ENCODE peak calls at places on chromosomes 16 and 17, in ten cellular contexts. Z is right lobe of liver; I is CD8-positive, alpha-beta memory T cell; X is cardiac muscle cell; Y is ovary; C is endothelial cell of umbilical vein; G is CD8-positive, alpha-beta T cell; N is left ventricle myocardium inferior; D is fibroblast of lung; A is ascending aorta. V is an unnamed sample. For H3K4me1, the result is how much of the 10 kb centered on the place peaks cover.

GRCh38 chr16:8963010-8963824 is 489 bp downstream of the USP7 start:
- DNase-seq in Z (no peak), I (peak), X (peak), Y (peak), C (no peak), G (no peak), N (no peak), D (no peak), A (no peak), V (no peak)

GRCh38 chr17:37490638-37491614 is 1.2 kb downstream of the DUSP14 start:
- DNase-seq in Z (no peak), I (no peak), X (peak), Y (peak), C (peak), G (no peak), N (peak), D (peak), A (peak), V (peak)

GRCh38 chr16:49592507-49593422 is 219.2 kb downstream of the C16orf78 start:
- DNase-seq in Z (peak), I (peak), X (peak), Y (no peak), C (peak), G (peak), N (no peak), D (peak), A (peak), V (peak)

GRCh38 chr16:68116256-68116853 is 31.2 kb downstream of the NFATC3 start:
- DNase-seq in Z (no peak), I (no peak), X (no peak), Y (no peak), C (peak), G (no peak), N (no peak), D (peak), A (no peak), V (no peak)

GRCh38 chr17:35243459-35244204 is 760 bp downstream of the SLFN5 start:
- DNase-seq in Z (no peak), I (peak), X (peak), Y (peak), C (peak), G (peak), N (peak), D (peak), A (peak), V (peak)

GRCh38 chr17:49545811-49546545 is 29.7 kb upstream of the NXPH3 start:
- DNase-seq in Z (no peak), I (no peak), X (no peak), Y (no peak), C (no peak), G (no peak), N (no peak), D (no peak), A (no peak), V (no peak)

GRCh38 chr16:8717892-8718400 is 43.5 kb downstream of the ABAT start:
- DNase-seq in Z (no peak), I (no peak), X (no peak), Y (no peak), C (no peak), G (no peak), N (no peak), D (no peak), A (no peak), V (no peak)

GRCh38 chr16:89360760-89361435 is 129.5 kb downstream of the ANKRD11 start:
- DNase-seq in Z (no peak), I (peak), X (no peak), Y (peak), C (peak), G (peak), N (no peak), D (no peak), A (no peak), V (no peak)

GRCh38 chr17:53135969-53136368 is 686.8 kb upstream of the KIF2B start:
- DNase-seq in Z (no peak), I (no peak), X (no peak), Y (no peak), C (no peak), G (no peak), N (no peak), D (no peak), A (no peak), V (no peak)

GRCh38 chr17:60230358-60230757 is 80.6 kb downstream of the CA4 start:
- DNase-seq in Z (no peak), I (no peak), X (no peak), Y (no peak), C (no peak), G (no peak), N (no peak), D (no peak), A (no peak), V (no peak)

GRCh38 chr17:81393684-81394376 is 1.4 kb upstream of the BAHCC1 start:
- DNase-seq in Z (peak), I (no peak), X (peak), Y (peak), C (peak), G (peak), N (peak), D (peak), A (peak), V (peak)

DNA sequence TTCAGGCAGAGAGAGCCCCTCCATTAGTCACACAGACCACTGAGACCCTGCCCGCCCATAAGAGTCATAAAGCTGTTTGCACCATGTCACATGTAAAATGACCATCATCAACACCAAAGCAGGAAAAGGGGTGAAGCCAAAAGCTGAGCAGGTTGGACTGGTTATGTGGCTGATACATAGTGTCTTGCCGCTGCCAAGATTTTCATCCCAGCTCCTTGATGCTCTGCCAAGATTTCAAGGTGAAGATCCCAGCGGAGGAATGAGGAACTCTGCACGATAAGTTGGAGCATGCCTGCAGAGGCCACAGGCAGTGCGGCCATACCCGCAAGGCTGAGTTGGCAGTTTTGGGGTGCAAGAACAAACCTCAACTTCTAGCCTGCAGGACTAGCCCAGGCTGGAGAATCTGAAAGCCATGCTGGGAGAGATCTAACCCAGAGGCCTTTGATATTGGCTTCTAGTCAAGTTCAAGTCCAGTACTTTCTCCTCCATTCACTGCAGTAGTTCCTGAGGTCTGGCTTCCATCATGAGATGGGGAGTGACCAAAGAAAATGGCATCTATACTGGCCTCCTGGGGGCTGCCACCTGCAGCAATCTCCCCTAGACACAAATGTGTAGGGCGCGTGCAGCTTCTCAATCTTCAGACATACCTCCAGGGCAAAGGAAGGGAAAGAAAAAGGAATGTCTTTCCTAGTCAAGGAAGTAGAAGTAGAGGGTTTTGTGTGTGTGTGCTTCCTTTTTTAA is 79.7 kb upstream of the NOL11 start:
- DNase-seq in Z (no peak), I (no peak), X (no peak), Y (peak), C (no peak), G (no peak), N (no peak), D (no peak), A (no peak), V (no peak)
- H3K27ac ChIP-seq in Z (no peak), I (no peak), X (no peak), Y (peak), C (no peak), G (no peak), N (peak), D (no peak), A (no peak), V (no peak)

GRCh38 chr17:62164712-62165377 is 99.8 kb upstream of the MED13 start:
- DNase-seq in Z (no peak), I (no peak), X (no peak), Y (no peak), C (no peak), G (no peak), N (no peak), D (peak), A (no peak), V (no peak)
- H3K4me1 ChIP-seq in Z (under half), I (under half), X (under half), Y (under half), C (under half), G (under half), N (under half), D (under half), A (under half), V (under half)

GRCh38 chr17:63703029-63703428 is 3.1 kb upstream of the LIMD2 start:
- DNase-seq in Z (peak), I (no peak), X (no peak), Y (no peak), C (no peak), G (no peak), N (no peak), D (no peak), A (peak), V (no peak)

GRCh38 chr17:63702616-63703015 is 2.7 kb upstream of the LIMD2 start:
- DNase-seq in Z (peak), I (no peak), X (no peak), Y (no peak), C (no peak), G (no peak), N (no peak), D (no peak), A (peak), V (no peak)

GRCh38 chr17:63700528-63701441 is 860 bp upstream of the LIMD2 start:
- DNase-seq in Z (no peak), I (peak), X (peak), Y (peak), C (peak), G (peak), N (peak), D (peak), A (peak), V (peak)

GRCh38 chr17:63701477-63702222 is 1.7 kb upstream of the LIMD2 start:
- DNase-seq in Z (no peak), I (peak), X (no peak), Y (no peak), C (no peak), G (peak), N (peak), D (no peak), A (peak), V (no peak)

DNA sequence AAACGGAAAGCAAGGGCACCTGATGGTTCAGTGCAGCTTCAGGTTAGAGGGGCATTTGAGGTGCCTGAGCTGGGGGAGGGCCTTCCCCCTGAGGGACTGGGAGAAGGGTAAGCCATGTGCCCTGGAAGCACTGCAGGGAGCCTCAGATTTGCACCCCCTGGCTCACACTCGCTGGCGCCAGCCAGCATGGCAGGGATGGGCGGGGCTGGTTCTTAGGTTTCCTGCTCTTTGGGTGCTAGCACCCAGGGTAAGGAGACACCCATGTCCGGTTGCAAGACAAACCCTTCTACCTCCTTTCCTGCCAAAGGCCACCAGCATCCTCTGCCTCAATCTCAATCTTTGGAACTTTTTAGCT is 2.3 kb upstream of the LIMD2 start:
- DNase-seq in Z (no peak), I (peak), X (no peak), Y (no peak), C (no peak), G (peak), N (no peak), D (no peak), A (peak), V (no peak)
- H3K27ac ChIP-seq in Z (peak), I (peak), X (no peak), Y (no peak), C (no peak), G (peak), N (no peak), D (no peak), A (peak), V (no peak)

GRCh38 chr17:40540448-40540847 is 24.8 kb downstream of the CCR7 start:
- DNase-seq in Z (no peak), I (peak), X (no peak), Y (peak), C (no peak), G (peak), N (no peak), D (no peak), A (no peak), V (no peak)
- H3K4me1 ChIP-seq in Z (half or more), I (half or more), X (under half), Y (under half), C (under half), G (half or more), N (half or more), D (under half), A (under half), V (under half)

GRCh38 chr16:19175492-19176262 is 7.6 kb downstream of the SYT17 start:
- DNase-seq in Z (no peak), I (no peak), X (no peak), Y (no peak), C (no peak), G (no peak), N (no peak), D (peak), A (no peak), V (no peak)

GRCh38 chr16:19172098-19172780 is 4.2 kb downstream of the SYT17 start:
- DNase-seq in Z (no peak), I (no peak), X (no peak), Y (no peak), C (no peak), G (no peak), N (no peak), D (no peak), A (no peak), V (no peak)

GRCh38 chr16:19173059-19173458 is 5.0 kb downstream of the SYT17 start:
- DNase-seq in Z (no peak), I (no peak), X (no peak), Y (no peak), C (no peak), G (no peak), N (no peak), D (no peak), A (no peak), V (no peak)

GRCh38 chr16:19174478-19174877 is 6.4 kb downstream of the SYT17 start:
- DNase-seq in Z (no peak), I (no peak), X (no peak), Y (no peak), C (no peak), G (no peak), N (no peak), D (no peak), A (no peak), V (no peak)

GRCh38 chr16:19173649-19174383 is 5.8 kb downstream of the SYT17 start:
- DNase-seq in Z (no peak), I (no peak), X (no peak), Y (no peak), C (no peak), G (no peak), N (no peak), D (no peak), A (no peak), V (no peak)
- H3K27ac ChIP-seq in Z (no peak), I (no peak), X (no peak), Y (no peak), C (no peak), G (no peak), N (peak), D (no peak), A (no peak), V (no peak)

GRCh38 chr17:57941384-57942370 is 13.5 kb downstream of the CUEDC1 start:
- DNase-seq in Z (no peak), I (no peak), X (no peak), Y (no peak), C (no peak), G (no peak), N (no peak), D (no peak), A (no peak), V (no peak)
- H3K4me1 ChIP-seq in Z (under half), I (under half), X (under half), Y (under half), C (under half), G (under half), N (half or more), D (under half), A (under half), V (under half)